ENCODE peak calls at places on chromosomes 13 and 19, in nine cellular contexts. T is adipocyte; B is EH; O is ELR; C is GM12878; A is NCI-H748 treated with DMSO at 0.1 percent for 48 hours; U is heart right ventricle; V is activated CD8-positive, alpha-beta memory T cell treated with anti-CD3 and anti-CD28 coated beads, Interleukin-2, amount 10 ng/mL, durations not matched to agents 7 days and 5 days; J is CD4-positive, alpha-beta T cell. X is an unnamed sample.

GRCh38 chr13:114101831-114102520 is 30.4 kb downstream of the RASA3 start:
- DNase-seq in T (no peak), B (no peak), O (no peak), C (no peak), A (no peak), U (peak; percentile 14), V (no peak), J (peak; percentile 5), X (no peak)

GRCh38 chr19:21483589-21484170 is 21.7 kb upstream of the ZNF429 start:
- DNase-seq in T (peak; percentile 16), B (peak; percentile 37), O (peak; percentile 15), C (no peak), A (no peak), U (peak; percentile 76), V (peak; percentile 55), J (peak; percentile 40), X (peak; percentile 91)

GRCh38 chr13:104614746-104615145 is 1548.5 kb upstream of the SLC10A2 start:
- DNase-seq in T (no peak), B (no peak), O (no peak), C (no peak), A (no peak), U (no peak), V (no peak), J (no peak), X (no peak)

GRCh38 chr19:50191270-50191669 is 12.2 kb upstream of the MYH14 start:
- DNase-seq in T (no peak), B (no peak), O (no peak), C (peak; percentile 13), A (peak; percentile 7), U (no peak), V (no peak), J (no peak), X (no peak)

GRCh38 chr13:51230473-51231105 is 8.4 kb downstream of the FAM124A start:
- DNase-seq in T (peak; percentile 45), B (peak; percentile 15), O (no peak), C (no peak), A (no peak), U (peak; percentile 43), V (no peak), J (no peak), X (peak; percentile 46)

GRCh38 chr13:83753912-83754624 is 128.2 kb downstream of the SLITRK1 start:
- DNase-seq in T (peak; percentile 37), B (peak; percentile 71), O (peak; percentile 43), C (no peak), A (no peak), U (no peak), V (no peak), J (no peak), X (no peak)

GRCh38 chr19:18170714-18171255 is 2.8 kb upstream of the IFI30 start:
- DNase-seq in T (no peak), B (no peak), O (no peak), C (peak; percentile 90), A (no peak), U (no peak), V (no peak), J (no peak), X (no peak)

GRCh38 chr19:33810821-33811220 is 14.2 kb downstream of the KCTD15 start:
- DNase-seq in T (no peak), B (no peak), O (no peak), C (no peak), A (no peak), U (no peak), V (no peak), J (no peak), X (no peak)

GRCh38 chr13:91046715-91047327 is 300.7 kb upstream of the MIR17HG start:
- DNase-seq in T (no peak), B (no peak), O (peak; percentile 41), C (no peak), A (no peak), U (no peak), V (no peak), J (no peak), X (peak; percentile 12)